ENCODE peak calls at places on chromosomes 16 and 17, in four cellular contexts. One of them, this sample, is unnamed.

GRCh38 chr16:81279375-81279774 is 35.4 kb upstream of the GAN start:
- DNase-seq in CD8-positive, alpha-beta memory T cell: no peak
- DNase-seq in mesendoderm: no peak
- DNase-seq in CD8-positive, alpha-beta T cell: no peak
- DNase-seq in this sample: no peak

GRCh38 chr17:1414001-1414574 is 14.1 kb upstream of the YWHAE start:
- DNase-seq in mesendoderm: no peak
- DNase-seq in CD8-positive, alpha-beta memory T cell: no peak
- DNase-seq in CD8-positive, alpha-beta T cell: no peak
- DNase-seq in this sample: no peak

GRCh38 chr16:88442811-88443576 is 10.1 kb upstream of the ZFPM1 start:
- DNase-seq in CD8-positive, alpha-beta T cell: peak
- DNase-seq in CD8-positive, alpha-beta memory T cell: peak
- DNase-seq in mesendoderm: peak
- DNase-seq in this sample: peak

GRCh38 chr17:17740627-17741237 is 59.5 kb downstream of the RAI1 start:
- DNase-seq in mesendoderm: no peak
- DNase-seq in CD8-positive, alpha-beta T cell: no peak
- DNase-seq in CD8-positive, alpha-beta memory T cell: no peak
- DNase-seq in this sample: peak

GRCh38 chr17:28879886-28880571 is 17.5 kb downstream of the FLOT2 start:
- DNase-seq in CD8-positive, alpha-beta T cell: no peak
- DNase-seq in CD8-positive, alpha-beta memory T cell: no peak
- DNase-seq in mesendoderm: no peak
- DNase-seq in this sample: no peak

GRCh38 chr17:8082312-8082711 is 5.2 kb downstream of the ALOX12B start:
- DNase-seq in CD8-positive, alpha-beta memory T cell: no peak
- DNase-seq in mesendoderm: no peak
- DNase-seq in CD8-positive, alpha-beta T cell: no peak
- DNase-seq in this sample: no peak

GRCh38 chr17:69800870-69801269 is 274.2 kb upstream of the KCNJ16 start:
- DNase-seq in mesendoderm: no peak
- DNase-seq in CD8-positive, alpha-beta memory T cell: no peak
- DNase-seq in CD8-positive, alpha-beta T cell: no peak
- DNase-seq in this sample: no peak

GRCh38 chr16:18839555-18839954 is 38.2 kb upstream of the ARL6IP1 start:
- DNase-seq in CD8-positive, alpha-beta T cell: no peak
- DNase-seq in CD8-positive, alpha-beta memory T cell: no peak
- DNase-seq in mesendoderm: peak
- DNase-seq in this sample: peak

GRCh38 chr17:43406676-43407645 is 8.2 kb downstream of the ARL4D start:
- DNase-seq in CD8-positive, alpha-beta memory T cell: no peak
- DNase-seq in mesendoderm: peak
- DNase-seq in CD8-positive, alpha-beta T cell: no peak
- DNase-seq in this sample: peak

GRCh38 chr16:10040136-10041080 is 141.8 kb downstream of the GRIN2A start:
- DNase-seq in mesendoderm: peak
- DNase-seq in CD8-positive, alpha-beta memory T cell: no peak
- DNase-seq in CD8-positive, alpha-beta T cell: no peak
- DNase-seq in this sample: peak

GRCh38 chr16:8660841-8661301 is 13.5 kb upstream of the ABAT start:
- DNase-seq in CD8-positive, alpha-beta T cell: peak
- DNase-seq in CD8-positive, alpha-beta memory T cell: peak
- DNase-seq in mesendoderm: peak
- DNase-seq in this sample: peak

GRCh38 chr16:89099905-89100304 is 6.3 kb downstream of the ACSF3 start:
- DNase-seq in CD8-positive, alpha-beta memory T cell: no peak
- DNase-seq in mesendoderm: no peak
- DNase-seq in CD8-positive, alpha-beta T cell: no peak
- DNase-seq in this sample: no peak

GRCh38 chr16:13856398-13856797 is 63.6 kb upstream of the ERCC4 start:
- DNase-seq in CD8-positive, alpha-beta T cell: no peak
- DNase-seq in CD8-positive, alpha-beta memory T cell: no peak
- DNase-seq in mesendoderm: no peak
- DNase-seq in this sample: no peak

GRCh38 chr17:81519284-81520020 is 6.9 kb upstream of the ACTG1 start:
- DNase-seq in CD8-positive, alpha-beta T cell: peak
- DNase-seq in CD8-positive, alpha-beta memory T cell: peak
- DNase-seq in mesendoderm: peak
- DNase-seq in this sample: peak

GRCh38 chr16:81263470-81264200 is 25.1 kb downstream of the BCO1 start:
- DNase-seq in CD8-positive, alpha-beta memory T cell: no peak
- DNase-seq in mesendoderm: peak
- DNase-seq in CD8-positive, alpha-beta T cell: no peak
- DNase-seq in this sample: no peak

GRCh38 chr16:79390481-79391051 is 210.0 kb downstream of the MAF start:
- DNase-seq in CD8-positive, alpha-beta T cell: no peak
- DNase-seq in mesendoderm: peak
- DNase-seq in CD8-positive, alpha-beta memory T cell: no peak
- DNase-seq in this sample: no peak

GRCh38 chr17:31431098-31431794 is 39.8 kb downstream of the RAB11FIP4 start:
- DNase-seq in CD8-positive, alpha-beta memory T cell: no peak
- DNase-seq in CD8-positive, alpha-beta T cell: no peak
- DNase-seq in mesendoderm: no peak
- DNase-seq in this sample: no peak

GRCh38 chr17:31461227-31461810 is 69.8 kb downstream of the RAB11FIP4 start:
- DNase-seq in mesendoderm: no peak
- DNase-seq in CD8-positive, alpha-beta memory T cell: no peak
- DNase-seq in CD8-positive, alpha-beta T cell: no peak
- DNase-seq in this sample: no peak

GRCh38 chr17:69810326-69811035 is 264.5 kb upstream of the KCNJ16 start:
- DNase-seq in CD8-positive, alpha-beta T cell: no peak
- DNase-seq in CD8-positive, alpha-beta memory T cell: no peak
- DNase-seq in mesendoderm: no peak
- DNase-seq in this sample: no peak

GRCh38 chr16:27400751-27401620 is 988 bp upstream of the IL21R start:
- DNase-seq in CD8-positive, alpha-beta T cell: no peak
- DNase-seq in CD8-positive, alpha-beta memory T cell: no peak
- DNase-seq in mesendoderm: no peak
- DNase-seq in this sample: no peak

GRCh38 chr17:67504182-67504581 is 127.1 kb downstream of the PITPNC1 start:
- DNase-seq in CD8-positive, alpha-beta memory T cell: no peak
- DNase-seq in mesendoderm: no peak
- DNase-seq in CD8-positive, alpha-beta T cell: no peak
- DNase-seq in this sample: no peak

GRCh38 chr17:56262854-56263253 is 109.6 kb downstream of the ANKFN1 start:
- DNase-seq in CD8-positive, alpha-beta memory T cell: no peak
- DNase-seq in mesendoderm: no peak
- DNase-seq in CD8-positive, alpha-beta T cell: no peak
- DNase-seq in this sample: no peak

GRCh38 chr17:43401293-43401692 is 2.5 kb downstream of the ARL4D start:
- DNase-seq in mesendoderm: no peak
- DNase-seq in CD8-positive, alpha-beta memory T cell: no peak
- DNase-seq in CD8-positive, alpha-beta T cell: no peak
- DNase-seq in this sample: no peak

GRCh38 chr16:11100239-11100750 is 155.7 kb downstream of the SOCS1 start:
- DNase-seq in CD8-positive, alpha-beta memory T cell: no peak
- DNase-seq in mesendoderm: peak
- DNase-seq in CD8-positive, alpha-beta T cell: no peak
- DNase-seq in this sample: peak

GRCh38 chr16:4500283-4500682 is 24.1 kb downstream of the HMOX2 start:
- DNase-seq in mesendoderm: peak
- DNase-seq in CD8-positive, alpha-beta T cell: no peak
- DNase-seq in CD8-positive, alpha-beta memory T cell: no peak
- DNase-seq in this sample: no peak

GRCh38 chr17:56694825-56695224 is 101.3 kb downstream of the NOG start:
- DNase-seq in CD8-positive, alpha-beta T cell: no peak
- DNase-seq in mesendoderm: no peak
- DNase-seq in CD8-positive, alpha-beta memory T cell: no peak
- DNase-seq in this sample: no peak

GRCh38 chr17:45143767-45144198 is 4.5 kb upstream of the HEXIM1 start:
- DNase-seq in mesendoderm: peak
- DNase-seq in CD8-positive, alpha-beta memory T cell: peak
- DNase-seq in CD8-positive, alpha-beta T cell: no peak
- DNase-seq in this sample: peak

GRCh38 chr16:81987121-81987520 is 24.1 kb downstream of the SDR42E1 start:
- DNase-seq in mesendoderm: no peak
- DNase-seq in CD8-positive, alpha-beta T cell: no peak
- DNase-seq in CD8-positive, alpha-beta memory T cell: no peak
- DNase-seq in this sample: no peak

GRCh38 chr17:73508057-73508930 is 136.0 kb downstream of the SDK2 start:
- DNase-seq in mesendoderm: no peak
- DNase-seq in CD8-positive, alpha-beta T cell: no peak
- DNase-seq in CD8-positive, alpha-beta memory T cell: no peak
- DNase-seq in this sample: no peak

GRCh38 chr17:7111784-7112526 is 2.7 kb downstream of the ASGR2 start:
- DNase-seq in CD8-positive, alpha-beta memory T cell: no peak
- DNase-seq in CD8-positive, alpha-beta T cell: no peak
- DNase-seq in mesendoderm: no peak
- DNase-seq in this sample: no peak

GRCh38 chr17:78709688-78710290 is 72.3 kb downstream of the CYTH1 start:
- DNase-seq in CD8-positive, alpha-beta memory T cell: no peak
- DNase-seq in mesendoderm: no peak
- DNase-seq in CD8-positive, alpha-beta T cell: no peak
- DNase-seq in this sample: no peak

GRCh38 chr16:19601083-19601976 is 45.8 kb downstream of the VPS35L start:
- DNase-seq in CD8-positive, alpha-beta T cell: no peak
- DNase-seq in CD8-positive, alpha-beta memory T cell: peak
- DNase-seq in mesendoderm: peak
- DNase-seq in this sample: peak

GRCh38 chr17:69809331-69809730 is 265.7 kb upstream of the KCNJ16 start:
- DNase-seq in CD8-positive, alpha-beta memory T cell: no peak
- DNase-seq in CD8-positive, alpha-beta T cell: no peak
- DNase-seq in mesendoderm: no peak
- DNase-seq in this sample: no peak

GRCh38 chr16:68446941-68447675 is 1.2 kb downstream of the SMPD3 start:
- DNase-seq in mesendoderm: no peak
- DNase-seq in CD8-positive, alpha-beta memory T cell: no peak
- DNase-seq in CD8-positive, alpha-beta T cell: no peak
- DNase-seq in this sample: peak

GRCh38 chr17:12973496-12974318 is 44.1 kb downstream of the ELAC2 start:
- DNase-seq in mesendoderm: peak
- DNase-seq in CD8-positive, alpha-beta memory T cell: no peak
- DNase-seq in CD8-positive, alpha-beta T cell: no peak
- DNase-seq in this sample: peak

GRCh38 chr16:82091225-82091624 is 56.2 kb downstream of the HSD17B2 start:
- DNase-seq in CD8-positive, alpha-beta memory T cell: no peak
- DNase-seq in CD8-positive, alpha-beta T cell: no peak
- DNase-seq in mesendoderm: peak
- DNase-seq in this sample: no peak

GRCh38 chr17:62790554-62790953 is 17.6 kb downstream of the MARCHF10 start:
- DNase-seq in CD8-positive, alpha-beta memory T cell: no peak
- DNase-seq in mesendoderm: no peak
- DNase-seq in CD8-positive, alpha-beta T cell: no peak
- DNase-seq in this sample: no peak

GRCh38 chr16:14182999-14183398 is 111.9 kb downstream of the MRTFB start:
- DNase-seq in CD8-positive, alpha-beta T cell: no peak
- DNase-seq in mesendoderm: no peak
- DNase-seq in CD8-positive, alpha-beta memory T cell: no peak
- DNase-seq in this sample: no peak

GRCh38 chr17:77375917-77376651 is 235.3 kb downstream of the SEC14L1 start:
- DNase-seq in CD8-positive, alpha-beta memory T cell: peak
- DNase-seq in CD8-positive, alpha-beta T cell: peak
- DNase-seq in mesendoderm: peak
- DNase-seq in this sample: peak
- H3K4me3 ChIP-seq in CD8-positive, alpha-beta memory T cell: peak
- H3K4me3 ChIP-seq in CD8-positive, alpha-beta T cell: peak
- H3K4me3 ChIP-seq in mesendoderm: no peak
- H3K4me3 ChIP-seq in this sample: no peak

DNA sequence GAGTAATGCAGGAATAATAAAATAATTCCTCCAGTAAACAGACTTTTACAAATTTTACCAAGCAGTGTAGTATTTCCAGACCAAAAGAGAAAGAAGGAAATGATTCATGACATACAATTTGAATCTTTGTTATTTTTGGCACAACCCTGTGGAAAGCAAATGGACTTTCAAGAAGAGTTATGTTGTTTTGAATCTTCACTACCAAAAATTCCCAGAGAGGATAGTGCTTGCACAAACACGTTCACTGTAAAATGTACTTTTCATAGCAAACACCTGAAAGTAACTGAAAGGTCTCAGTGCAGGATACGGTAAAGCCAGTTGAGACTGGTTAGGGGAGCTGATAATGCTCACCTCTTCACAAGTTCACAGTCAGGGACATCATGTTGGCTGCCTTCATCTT is 107.1 kb downstream of the USP22 start:
- DNase-seq in mesendoderm: no peak
- DNase-seq in CD8-positive, alpha-beta memory T cell: no peak
- DNase-seq in CD8-positive, alpha-beta T cell: no peak
- DNase-seq in this sample: no peak
- H3K4me3 ChIP-seq in mesendoderm: no peak
- H3K4me3 ChIP-seq in CD8-positive, alpha-beta memory T cell: no peak
- H3K4me3 ChIP-seq in CD8-positive, alpha-beta T cell: no peak
- H3K4me3 ChIP-seq in this sample: no peak

GRCh38 chr17:5210091-5210490 is 18.4 kb upstream of the ZNF594 start:
- DNase-seq in CD8-positive, alpha-beta memory T cell: no peak
- DNase-seq in mesendoderm: no peak
- DNase-seq in CD8-positive, alpha-beta T cell: no peak
- DNase-seq in this sample: no peak
- H3K4me3 ChIP-seq in CD8-positive, alpha-beta memory T cell: no peak
- H3K4me3 ChIP-seq in mesendoderm: no peak
- H3K4me3 ChIP-seq in CD8-positive, alpha-beta T cell: no peak
- H3K4me3 ChIP-seq in this sample: no peak

GRCh38 chr16:1213796-1214372 is 11.2 kb downstream of the TPSG1 start:
- DNase-seq in CD8-positive, alpha-beta memory T cell: no peak
- DNase-seq in mesendoderm: no peak
- DNase-seq in CD8-positive, alpha-beta T cell: no peak
- DNase-seq in this sample: no peak
- H3K4me3 ChIP-seq in CD8-positive, alpha-beta memory T cell: no peak
- H3K4me3 ChIP-seq in mesendoderm: no peak
- H3K4me3 ChIP-seq in CD8-positive, alpha-beta T cell: no peak
- H3K4me3 ChIP-seq in this sample: no peak

DNA sequence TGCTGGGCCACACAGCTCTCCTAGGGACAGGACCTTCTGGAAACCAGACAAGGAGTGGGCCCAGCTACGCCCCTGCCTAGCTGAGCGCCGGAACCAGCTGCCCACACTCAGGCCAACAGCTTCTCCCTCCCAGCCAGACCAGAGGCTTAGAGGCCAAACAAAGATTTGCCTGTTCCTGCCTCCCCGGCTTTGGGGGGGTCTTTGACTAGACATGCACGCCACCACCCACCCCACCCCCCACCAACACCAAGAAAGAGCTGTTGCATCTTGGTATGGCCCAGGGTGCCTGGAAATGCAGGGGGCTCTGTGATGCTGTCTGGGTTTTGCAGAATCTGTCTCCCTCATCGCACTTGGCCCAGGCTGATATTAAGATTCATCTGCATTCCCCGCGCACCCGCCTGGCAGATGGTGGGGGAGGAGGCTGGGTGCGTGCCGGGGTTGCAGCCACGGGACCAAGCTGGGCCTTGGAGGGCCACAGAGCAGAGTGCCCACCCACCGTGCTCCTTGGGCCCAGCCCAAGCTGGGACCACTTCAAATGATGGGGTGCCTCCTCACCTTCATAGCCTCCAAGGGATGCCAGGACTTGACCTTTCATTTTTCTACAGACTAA is 1.3 kb upstream of the NXPH3 start:
- DNase-seq in CD8-positive, alpha-beta T cell: no peak
- DNase-seq in CD8-positive, alpha-beta memory T cell: no peak
- DNase-seq in mesendoderm: no peak
- DNase-seq in this sample: peak
- H3K4me3 ChIP-seq in CD8-positive, alpha-beta T cell: no peak
- H3K4me3 ChIP-seq in CD8-positive, alpha-beta memory T cell: no peak
- H3K4me3 ChIP-seq in mesendoderm: no peak
- H3K4me3 ChIP-seq in this sample: no peak

This sample was measured in H7.